ENCODE peak calls at places on chromosomes 16 and 17, in four cellular contexts. B is K562, L is HepG2, R is IMR-90. U is an unnamed sample.

GRCh38 chr17:67020293-67020766 is 24.0 kb upstream of the CACNG1 start:
- DNase-seq in R (no peak), L (peak; percentile 16), B (no peak), U (no peak)

GRCh38 chr16:50071075-50071671 is 5.4 kb downstream of the HEATR3 start:
- DNase-seq in B (peak; percentile 50), L (no peak), R (no peak), U (no peak)

GRCh38 chr17:42198897-42199296 is 4.6 kb upstream of the GHDC start:
- DNase-seq in L (no peak), B (no peak), R (no peak), U (no peak)

GRCh38 chr17:65633146-65633881 is 71.9 kb upstream of the AXIN2 start:
- DNase-seq in L (no peak), R (no peak), B (no peak), U (no peak)

GRCh38 chr17:82611140-82612058 is 36.8 kb downstream of the WDR45B start:
- DNase-seq in B (peak; percentile 50), R (peak; percentile 60), L (no peak), U (no peak)

GRCh38 chr16:49200223-49200820 is 81.3 kb downstream of the CBLN1 start:
- DNase-seq in L (no peak), R (no peak), B (no peak), U (no peak)

GRCh38 chr17:77212081-77212832 is 71.5 kb downstream of the SEC14L1 start:
- DNase-seq in B (no peak), R (no peak), L (no peak), U (no peak)

GRCh38 chr16:27232061-27232841 is 28.9 kb downstream of the KDM8 start:
- DNase-seq in B (no peak), L (no peak), R (no peak), U (no peak)

GRCh38 chr17:39264119-39264518 is 38.4 kb upstream of the STAC2 start:
- DNase-seq in L (no peak), R (no peak), B (no peak), U (no peak)

GRCh38 chr16:57533618-57534336 is 2.6 kb downstream of the CCDC102A start:
- DNase-seq in R (no peak), B (no peak), L (no peak), U (no peak)

GRCh38 chr16:69397821-69398521 is 12.2 kb upstream of the TERF2 start:
- DNase-seq in L (peak; percentile 87), R (peak; percentile 78), B (no peak), U (peak; percentile 79)

GRCh38 chr17:48484850-48485249 is 46.0 kb downstream of the HOXB1 start:
- DNase-seq in B (no peak), L (no peak), R (peak; percentile 77), U (no peak)

GRCh38 chr16:80778707-80779106 is 25.7 kb downstream of the CDYL2 start:
- DNase-seq in B (no peak), R (no peak), L (no peak), U (no peak)

GRCh38 chr17:57622886-57623433 is 122.1 kb downstream of the CCDC182 start:
- DNase-seq in B (no peak), L (peak; percentile 43), R (peak; percentile 85), U (peak; percentile 45)

GRCh38 chr16:51497541-51498211 is 346.6 kb upstream of the SALL1 start:
- DNase-seq in L (no peak), B (no peak), R (no peak), U (no peak)
- TF ChIP-seq MAZ in L (no peak), B (no peak), R (no peak), U (no peak)

GRCh38 chr17:27628376-27628775 is 2.6 kb upstream of the LGALS9 start:
- DNase-seq in B (no peak), R (no peak), L (no peak), U (no peak)

GRCh38 chr17:27630607-27631408 is at the start of gene LGALS9:
- DNase-seq in R (peak; percentile 38), B (no peak), L (no peak), U (no peak)

GRCh38 chr17:27625856-27626255 is 5.1 kb upstream of the LGALS9 start:
- DNase-seq in B (no peak), L (no peak), R (no peak), U (no peak)

GRCh38 chr17:27624555-27624954 is 6.4 kb upstream of the LGALS9 start:
- DNase-seq in R (no peak), B (no peak), L (no peak), U (no peak)

DNA sequence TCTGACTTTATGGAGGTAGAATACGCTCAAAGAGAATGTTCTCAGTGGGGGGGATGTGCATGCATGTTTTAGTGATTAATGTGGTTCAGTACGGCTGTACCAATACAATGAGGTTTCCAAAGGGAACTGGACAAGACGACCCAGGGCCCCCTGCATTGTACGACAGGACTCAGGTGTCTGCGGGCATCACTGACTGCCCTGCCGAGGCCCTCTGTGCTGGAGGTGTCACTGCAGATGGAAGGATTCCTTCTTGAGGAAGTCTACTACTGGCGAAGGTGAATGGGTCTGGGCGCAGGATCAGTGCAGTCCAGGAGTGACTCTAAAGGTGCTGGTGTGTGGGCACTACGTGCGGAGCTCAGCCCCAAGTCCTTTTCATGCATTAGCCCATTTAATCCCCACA is 3.5 kb upstream of the LGALS9 start:
- DNase-seq in R (no peak), B (no peak), L (no peak), U (no peak)
- TF ChIP-seq RFX5 in R (no peak), B (no peak), L (no peak), U (no peak)

GRCh38 chr16:11139624-11140375 is 116.2 kb downstream of the SOCS1 start:
- DNase-seq in R (no peak), L (peak; percentile 62), B (no peak), U (no peak)
- TF ChIP-seq MAFK in R (no peak), L (no peak), B (no peak), U (no peak)

GRCh38 chr16:64304376-64304775 is 817.5 kb downstream of the CDH11 start:
- DNase-seq in R (no peak), L (no peak), B (no peak), U (no peak)
- TF ChIP-seq MAZ in R (no peak), L (no peak), B (no peak), U (no peak)

GRCh38 chr17:19703776-19704371 is 12.5 kb downstream of the SLC47A2 start:
- DNase-seq in R (no peak), B (peak; percentile 1), L (peak; percentile 80), U (no peak)

GRCh38 chr17:19705771-19706770 is 10.3 kb downstream of the SLC47A2 start:
- DNase-seq in R (no peak), B (peak; percentile 1), L (peak; percentile 45), U (no peak)

GRCh38 chr17:19703106-19703775 is 13.1 kb downstream of the SLC47A2 start:
- DNase-seq in R (no peak), L (no peak), B (peak; percentile 2), U (no peak)

GRCh38 chr17:19705201-19705600 is 11.2 kb downstream of the SLC47A2 start:
- DNase-seq in L (no peak), R (no peak), B (peak; percentile 3), U (no peak)

GRCh38 chr17:19702231-19702641 is 14.1 kb downstream of the SLC47A2 start:
- DNase-seq in B (no peak), R (no peak), L (peak; percentile 71), U (no peak)
- TF ChIP-seq RFX5 in B (no peak), R (no peak), L (no peak), U (no peak)